ENCODE peak calls at places on chromosomes 6 and 20, in seven cellular contexts. V, L, I, F, U, S and W are unnamed samples. For H3K36me3 and H3K4me1, the result is how much of the 10 kb centered on the place peaks cover.

GRCh38 chr6:119637768-119638167 is 288.2 kb upstream of the MAN1A1 start:
- DNase-seq in V (no peak), L (no peak), I (no peak), F (no peak), U (no peak), S (no peak), W (no peak)

GRCh38 chr20:24479595-24479994 is 10.2 kb downstream of the SYNDIG1 start:
- DNase-seq in V (no peak), L (no peak), I (peak), F (no peak), U (no peak), S (no peak), W (no peak)

GRCh38 chr6:105305521-105305920 is 97.4 kb downstream of the PREP start:
- DNase-seq in V (no peak), L (no peak), I (no peak), F (no peak), U (no peak), S (no peak), W (no peak)

GRCh38 chr6:36976931-36977330 is 9.1 kb downstream of the MTCH1 start:
- DNase-seq in V (no peak), L (no peak), I (no peak), F (no peak), U (no peak), S (no peak), W (no peak)

GRCh38 chr6:37663016-37663810 is 34.5 kb downstream of the MDGA1 start:
- DNase-seq in V (no peak), L (no peak), I (no peak), F (no peak), U (no peak), S (no peak), W (no peak)

GRCh38 chr6:34592208-34592952 is 36.3 kb upstream of the SPDEF start:
- DNase-seq in V (no peak), L (no peak), I (no peak), F (no peak), U (no peak), S (no peak), W (no peak)

GRCh38 chr6:490251-491037 is 98.9 kb downstream of the IRF4 start:
- DNase-seq in V (no peak), L (no peak), I (no peak), F (no peak), U (no peak), S (no peak), W (no peak)

GRCh38 chr6:6655805-6656251 is 67.3 kb downstream of the LY86 start:
- DNase-seq in V (no peak), L (no peak), I (no peak), F (no peak), U (no peak), S (no peak), W (no peak)

GRCh38 chr6:150409576-150410066 is 40.8 kb downstream of the IYD start:
- DNase-seq in V (no peak), L (no peak), I (no peak), F (no peak), U (no peak), S (peak), W (no peak)

GRCh38 chr20:34431168-34431567 is 68.1 kb downstream of the ITCH start:
- DNase-seq in V (no peak), L (no peak), I (no peak), F (no peak), U (no peak), S (no peak), W (no peak)

GRCh38 chr20:34439168-34439567 is 76.1 kb downstream of the ITCH start:
- DNase-seq in V (no peak), L (no peak), I (no peak), F (no peak), U (no peak), S (no peak), W (no peak)

GRCh38 chr20:34437330-34437986 is 74.4 kb downstream of the ITCH start:
- DNase-seq in V (no peak), L (no peak), I (no peak), F (no peak), U (no peak), S (no peak), W (no peak)

GRCh38 chr20:34433391-34433790 is 70.3 kb downstream of the ITCH start:
- DNase-seq in V (no peak), L (no peak), I (no peak), F (no peak), U (no peak), S (no peak), W (no peak)

DNA sequence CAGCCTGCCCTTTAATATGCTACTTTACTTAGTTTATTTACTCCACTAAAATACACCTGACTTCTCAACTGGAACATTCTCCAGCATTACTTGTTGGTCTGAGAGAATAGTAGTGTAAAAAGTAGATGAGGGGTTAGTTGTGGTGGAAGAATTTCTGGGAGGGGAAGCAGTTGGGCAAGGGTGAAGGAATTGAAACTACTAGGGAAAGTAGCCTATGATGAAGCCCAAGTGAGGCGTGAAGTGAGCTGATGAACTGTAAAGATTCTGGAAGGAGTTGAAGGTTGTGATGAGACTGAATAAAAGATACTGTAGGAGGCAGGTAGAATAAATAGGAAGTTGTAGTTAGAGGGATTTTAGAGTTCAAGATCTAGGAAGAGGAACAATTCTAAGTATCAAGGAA is 72.5 kb downstream of the ITCH start:
- DNase-seq in V (no peak), L (no peak), I (no peak), F (no peak), U (no peak), S (no peak), W (no peak)
- H3K36me3 ChIP-seq in V (under half), L (under half), I (under half), F (under half), U (under half), S (under half), W (under half)

DNA sequence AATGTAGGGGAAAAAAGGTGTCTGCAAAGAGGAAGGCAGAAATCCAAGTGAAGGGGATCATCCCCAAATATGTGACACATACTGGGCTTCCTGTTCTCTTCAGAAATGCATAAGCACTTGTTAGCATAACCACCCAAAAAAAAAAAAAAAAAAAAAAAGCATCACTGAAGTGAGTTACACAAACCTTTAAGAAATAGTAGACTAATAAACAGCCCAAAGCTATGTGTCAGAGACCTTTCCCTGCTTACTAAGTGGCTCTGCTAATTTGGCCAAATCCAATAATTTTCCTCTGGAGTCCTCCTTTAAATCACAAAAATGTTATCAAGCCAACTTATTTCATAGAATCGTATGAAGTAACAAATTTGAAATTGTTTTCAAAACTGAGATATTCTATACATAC is 7.5 kb upstream of the DST start:
- DNase-seq in V (no peak), L (no peak), I (no peak), F (no peak), U (no peak), S (no peak), W (no peak)
- H3K4me1 ChIP-seq in V (under half), L (under half), I (under half), F (under half), U (under half), S (under half), W (under half)

DNA sequence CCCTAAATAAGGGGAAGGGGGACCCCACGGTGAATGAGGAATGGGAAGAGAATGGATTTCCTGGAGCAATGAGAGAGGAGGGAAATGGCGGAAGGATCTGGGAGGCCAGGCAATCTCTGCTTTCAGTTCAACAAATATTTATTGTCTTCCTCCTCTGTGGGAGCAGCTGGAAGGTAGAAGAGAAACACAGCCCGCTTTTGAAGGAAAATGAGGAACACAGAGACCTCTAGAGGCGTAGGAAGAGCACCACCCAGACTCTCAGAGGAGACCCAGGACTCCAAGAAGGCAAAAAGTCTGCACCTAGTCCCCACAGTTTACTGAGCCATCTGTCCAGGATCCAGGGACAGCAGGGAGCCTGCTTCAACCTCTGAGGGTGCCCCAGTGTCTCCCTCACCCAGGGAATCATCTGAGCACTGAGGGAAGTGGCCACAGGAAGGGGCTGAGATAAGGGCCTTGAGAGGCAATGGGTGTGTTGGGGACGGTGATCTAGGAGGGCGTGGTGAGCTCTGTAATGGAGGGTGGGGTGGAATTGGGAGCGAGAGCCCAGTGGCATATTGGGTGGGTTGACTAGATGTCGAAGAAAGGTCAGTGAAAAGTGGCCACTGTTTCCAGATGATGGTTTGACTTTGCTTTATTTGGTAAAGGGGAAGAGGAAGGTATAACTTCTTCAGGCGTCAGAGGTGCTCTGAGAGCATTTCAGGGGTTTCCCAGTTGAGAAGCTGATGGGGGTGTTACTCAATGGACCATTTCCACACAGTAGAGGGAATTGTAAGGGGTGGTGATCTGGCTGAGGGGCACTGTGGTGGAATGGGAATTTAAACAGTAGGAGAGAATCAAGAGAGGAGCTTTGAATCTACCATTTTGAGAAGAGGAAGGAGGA is 610 bp downstream of the PSORS1C1 start:
- DNase-seq in V (no peak), L (no peak), I (peak), F (no peak), U (no peak), S (no peak), W (peak)
- H3K4me3 ChIP-seq in V (peak), L (no peak), I (no peak), F (no peak), U (peak), S (peak), W (no peak)

GRCh38 chr6:100266512-100266911 is 198.2 kb downstream of the SIM1 start:
- DNase-seq in V (no peak), L (no peak), I (peak), F (no peak), U (no peak), S (no peak), W (no peak)
- H3K36me3 ChIP-seq in V (under half), L (under half), I (under half), F (under half), U (under half), S (under half), W (under half)

GRCh38 chr6:32462609-32463008 is 22.9 kb downstream of the HLA-DRA start:
- DNase-seq in V (no peak), L (no peak), I (peak), F (no peak), U (no peak), S (no peak), W (peak)

GRCh38 chr6:32459781-32460424 is 20.2 kb downstream of the HLA-DRA start:
- DNase-seq in V (no peak), L (no peak), I (no peak), F (no peak), U (no peak), S (no peak), W (no peak)

GRCh38 chr6:32461493-32461892 is 21.8 kb downstream of the HLA-DRA start:
- DNase-seq in V (no peak), L (no peak), I (no peak), F (no peak), U (no peak), S (no peak), W (no peak)

GRCh38 chr6:32460528-32460927 is 20.8 kb downstream of the HLA-DRA start:
- DNase-seq in V (no peak), L (no peak), I (peak), F (no peak), U (no peak), S (no peak), W (no peak)

DNA sequence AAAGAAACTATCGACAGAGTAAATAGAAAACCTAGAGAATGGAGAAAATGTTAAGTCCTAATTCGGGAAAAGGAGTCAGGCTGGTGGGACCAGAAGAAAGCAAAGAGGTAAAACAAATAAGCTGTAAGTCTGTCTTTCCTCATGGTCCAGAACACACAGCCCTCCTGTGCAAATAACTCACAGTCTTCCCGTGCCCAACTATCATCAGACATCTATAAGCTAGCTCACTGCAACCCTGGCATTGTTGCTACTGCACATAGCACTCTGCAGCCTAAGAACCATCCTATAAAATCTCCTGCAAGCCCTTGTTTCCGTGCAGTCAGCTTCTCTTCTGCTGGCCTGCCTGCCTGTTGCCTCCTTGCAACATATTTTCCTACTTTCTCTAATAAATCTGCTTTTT is 17.4 kb downstream of the HLA-DRA start:
- DNase-seq in V (no peak), L (no peak), I (no peak), F (no peak), U (no peak), S (no peak), W (no peak)
- H3K4me1 ChIP-seq in V (under half), L (under half), I (under half), F (under half), U (under half), S (under half), W (under half)